ENCODE peak calls at places on chromosomes 12 and 14, in nine cellular contexts. T is mesothelial cell of epicardium, Z is right atrium auricular region, L is pancreas, H is choroid plexus epithelial cell, U is H9, E is cardiac fibroblast, P is fibroblast of the aortic adventitia, C is Peyer's patch. Y is an unnamed sample.

GRCh38 chr12:56684745-56685369 is 3.2 kb downstream of the PTGES3 start:
- DNase-seq in P (peak; percentile 20), U (peak; percentile 23), T (no peak), L (peak; percentile 40), H (no peak), Z (peak; percentile 9), E (peak; percentile 29), C (peak; percentile 45), Y (no peak)

GRCh38 chr12:52575256-52575655 is 1.6 kb upstream of the KRT74 start:
- DNase-seq in L (no peak), Z (no peak), H (no peak), C (no peak), P (no peak), U (no peak), T (no peak), E (no peak), Y (no peak)

GRCh38 chr14:34794217-34794616 is 79.8 kb upstream of the CFL2 start:
- DNase-seq in E (peak; percentile 37), P (peak; percentile 8), C (no peak), T (no peak), H (peak; percentile 36), U (no peak), Z (no peak), L (no peak), Y (no peak)

GRCh38 chr12:5507536-5507935 is 75.6 kb downstream of the NTF3 start:
- DNase-seq in E (no peak), U (no peak), C (no peak), P (no peak), T (no peak), L (no peak), Z (no peak), H (no peak), Y (no peak)

GRCh38 chr12:6241495-6241894 is 41.3 kb downstream of the CD9 start:
- DNase-seq in P (no peak), H (no peak), C (peak; percentile 81), E (no peak), Z (peak; percentile 75), L (peak; percentile 69), T (no peak), U (no peak), Y (no peak)

GRCh38 chr12:78885466-78885865 is 20.9 kb downstream of the SYT1 start:
- DNase-seq in Z (no peak), E (no peak), P (no peak), H (no peak), C (no peak), L (no peak), T (no peak), U (peak; percentile 51), Y (no peak)

GRCh38 chr12:25455696-25456095 is 97.4 kb downstream of the LMNTD1 start:
- DNase-seq in C (no peak), T (no peak), H (no peak), E (no peak), L (no peak), U (no peak), Z (no peak), P (no peak), Y (no peak)

GRCh38 chr12:51389302-51389999 is 1.8 kb downstream of the GALNT6 start:
- DNase-seq in Z (no peak), T (no peak), P (peak; percentile 39), H (peak; percentile 52), E (peak; percentile 32), L (no peak), C (no peak), U (no peak), Y (no peak)

GRCh38 chr12:123660328-123660727 is 10.6 kb upstream of the TCTN2 start:
- DNase-seq in Z (no peak), P (peak; percentile 85), E (peak; percentile 94), L (no peak), C (no peak), H (peak; percentile 91), T (no peak), U (no peak), Y (no peak)

GRCh38 chr14:43041207-43041606 is 1434.5 kb downstream of the LRFN5 start:
- DNase-seq in U (no peak), T (no peak), P (no peak), Z (no peak), L (no peak), E (no peak), C (no peak), H (no peak), Y (no peak)

DNA sequence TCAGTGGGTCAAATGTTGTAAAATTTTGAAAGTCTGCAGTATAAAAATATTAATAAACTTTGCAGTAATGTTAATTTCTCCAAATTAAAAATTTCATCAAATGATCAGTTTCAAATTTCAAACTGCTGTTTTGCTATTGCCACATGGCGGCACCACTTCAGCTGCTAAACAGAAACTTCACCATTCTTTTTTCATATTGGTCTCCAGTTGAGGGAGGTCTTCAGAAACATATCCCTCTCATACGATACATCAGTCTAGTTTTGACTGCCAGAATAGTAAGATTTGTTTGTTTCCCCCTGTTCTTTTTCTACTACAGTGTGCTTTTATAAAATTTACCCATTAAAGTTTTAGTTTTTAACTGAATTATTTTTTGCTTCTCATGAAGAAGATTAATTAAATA is 4.2 kb upstream of the TRHDE start:
- DNase-seq in C (no peak), E (no peak), L (no peak), H (peak; percentile 59), P (no peak), Z (no peak), U (no peak), T (no peak), Y (no peak)
- TF ChIP-seq CTCF in C (no peak), E (peak; percentile 20), L (no peak), H (peak; percentile 59), P (peak; percentile 18), Z (no peak), U (peak; percentile 42), T (no peak), Y (peak; percentile 56)

GRCh38 chr12:67632005-67632404 is 16.5 kb upstream of the DYRK2 start:
- DNase-seq in Z (no peak), C (no peak), E (no peak), P (no peak), H (no peak), L (no peak), T (no peak), U (no peak), Y (no peak)

GRCh38 chr12:67633708-67634107 is 14.8 kb upstream of the DYRK2 start:
- DNase-seq in U (no peak), H (no peak), Z (no peak), P (no peak), E (no peak), T (no peak), L (no peak), C (no peak), Y (no peak)

GRCh38 chr12:67634167-67634793 is 14.3 kb upstream of the DYRK2 start:
- DNase-seq in U (no peak), T (no peak), L (no peak), E (no peak), H (no peak), P (no peak), C (no peak), Z (no peak), Y (no peak)

GRCh38 chr12:67633024-67633423 is 15.5 kb upstream of the DYRK2 start:
- DNase-seq in L (no peak), U (no peak), T (no peak), H (no peak), C (no peak), Z (no peak), P (no peak), E (no peak), Y (no peak)

DNA sequence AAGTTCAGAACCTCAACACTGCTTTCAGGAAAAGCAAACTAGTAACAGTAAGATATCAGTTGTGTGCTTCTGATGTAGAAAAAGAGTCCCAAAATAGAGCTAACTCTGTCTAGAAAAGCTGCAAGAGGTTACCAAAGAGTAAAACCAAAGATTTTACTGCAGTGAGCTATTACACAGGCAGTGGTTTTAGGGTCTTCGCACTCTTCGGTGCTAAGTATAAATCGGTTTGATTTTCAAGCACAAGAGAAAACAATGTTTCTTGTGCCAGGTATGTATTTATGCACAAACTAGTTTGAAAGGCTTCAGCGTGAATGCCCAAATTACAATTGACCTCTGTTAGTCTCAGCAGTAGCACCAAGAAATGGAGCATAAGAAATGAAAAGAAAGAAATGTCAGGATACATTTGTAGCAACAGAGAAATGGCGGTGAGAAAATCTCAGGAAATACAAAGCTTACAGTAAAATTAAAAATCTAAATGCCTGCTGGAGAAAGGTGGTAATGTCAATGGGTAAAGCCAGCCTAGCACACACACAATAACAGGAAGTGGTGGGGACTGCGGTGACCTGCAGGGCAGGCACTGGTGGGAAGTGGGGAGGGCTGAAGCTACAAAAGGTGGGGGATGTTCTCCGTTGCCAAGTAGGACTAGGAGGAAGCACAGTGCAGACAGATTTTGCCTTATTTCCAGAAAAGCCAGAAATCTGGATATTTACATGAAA is 18.0 kb upstream of the DYRK2 start:
- DNase-seq in L (no peak), T (no peak), P (no peak), U (peak; percentile 81), H (peak; percentile 52), E (no peak), C (peak; percentile 52), Z (no peak), Y (no peak)
- TF ChIP-seq CTCF in L (no peak), T (no peak), P (no peak), U (peak; percentile 40), H (no peak), E (no peak), C (peak; percentile 39), Z (no peak), Y (peak; percentile 61)

GRCh38 chr14:96299441-96299840 is 43.4 kb downstream of the BDKRB1 start:
- DNase-seq in P (no peak), H (no peak), C (no peak), U (no peak), L (no peak), Z (no peak), T (no peak), E (no peak), Y (no peak)

GRCh38 chr14:96297999-96298398 is 42.0 kb downstream of the BDKRB1 start:
- DNase-seq in E (no peak), P (no peak), Z (no peak), U (no peak), C (no peak), H (no peak), L (no peak), T (no peak), Y (no peak)

GRCh38 chr14:96294246-96294645 is 38.2 kb downstream of the BDKRB1 start:
- DNase-seq in U (no peak), L (no peak), Z (no peak), E (no peak), H (no peak), T (no peak), C (no peak), P (no peak), Y (no peak)

DNA sequence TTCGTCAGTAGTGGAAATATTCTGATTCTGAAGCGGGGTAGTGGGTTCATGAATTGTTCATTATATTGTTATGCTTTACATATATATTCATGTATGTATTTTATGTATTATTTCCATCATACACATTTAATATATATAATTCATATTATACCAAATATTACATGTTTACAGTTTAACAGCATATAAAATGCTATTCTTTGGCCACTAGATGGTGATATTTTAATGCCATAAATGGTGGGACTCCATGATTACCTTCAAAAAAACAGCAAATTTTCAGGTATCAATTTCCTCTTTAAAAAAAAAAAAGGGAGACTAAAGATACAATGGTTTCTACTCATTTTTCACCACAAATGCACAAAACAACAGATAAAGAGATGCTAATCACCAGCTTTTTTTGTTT is 41.0 kb downstream of the BDKRB1 start:
- DNase-seq in H (peak; percentile 50), T (no peak), E (peak; percentile 40), C (no peak), Z (no peak), P (peak; percentile 47), U (no peak), L (no peak), Y (no peak)
- TF ChIP-seq CTCF in H (peak; percentile 48), T (peak; percentile 74), E (peak; percentile 38), C (peak; percentile 58), Z (peak; percentile 60), P (peak; percentile 48), U (peak; percentile 71), L (peak; percentile 30), Y (peak; percentile 78)

GRCh38 chr14:73759714-73760597 is 45.8 kb upstream of the PNMA1 start:
- DNase-seq in H (peak; percentile 99), P (peak; percentile 99), C (peak; percentile 98), E (peak; percentile 99), U (peak; percentile 97), Z (peak; percentile 99), L (peak; percentile 96), T (peak; percentile 92), Y (peak; percentile 95)
- TF ChIP-seq CTCF in H (peak; percentile 2), P (no peak), C (no peak), E (no peak), U (no peak), Z (no peak), L (no peak), T (no peak), Y (peak; percentile 50)